ENCODE peak calls at places on chromosomes 6 and 20, in eight cellular contexts. Q, L, O, K, G, S, J and C are unnamed samples.

GRCh38 chr6:15798856-15799255 is 136.0 kb upstream of the DTNBP1 start:
- DNase-seq in Q (no peak), L (no peak), O (no peak), K (no peak), G (no peak), S (no peak), J (no peak), C (no peak)

GRCh38 chr6:57216235-57217101 is 5.6 kb downstream of the RAB23 start:
- DNase-seq in Q (peak; percentile 79), L (no peak), O (no peak), K (no peak), G (no peak), S (no peak), J (no peak), C (no peak)

GRCh38 chr6:119283214-119283613 is 66.3 kb downstream of the MAN1A1 start:
- DNase-seq in Q (no peak), L (no peak), O (no peak), K (no peak), G (no peak), S (no peak), J (no peak), C (no peak)

GRCh38 chr6:87103977-87104601 is 9.2 kb upstream of the CGA start:
- DNase-seq in Q (no peak), L (no peak), O (no peak), K (no peak), G (no peak), S (no peak), J (no peak), C (no peak)

GRCh38 chr20:45842169-45842812 is 8.7 kb downstream of the SNX21 start:
- DNase-seq in Q (peak; percentile 91), L (no peak), O (no peak), K (no peak), G (no peak), S (no peak), J (no peak), C (peak; percentile 42)

GRCh38 chr6:99019341-99019740 is 71.6 kb upstream of the FBXL4 start:
- DNase-seq in Q (no peak), L (no peak), O (no peak), K (no peak), G (no peak), S (no peak), J (no peak), C (no peak)

GRCh38 chr20:19073584-19074198 is 138.8 kb upstream of the SLC24A3 start:
- DNase-seq in Q (no peak), L (no peak), O (no peak), K (peak; percentile 40), G (no peak), S (no peak), J (no peak), C (no peak)

GRCh38 chr6:78916411-78916810 is 49.1 kb downstream of the IRAK1BP1 start:
- DNase-seq in Q (no peak), L (no peak), O (no peak), K (no peak), G (no peak), S (no peak), J (no peak), C (no peak)

GRCh38 chr20:41161886-41162285 is 24.5 kb downstream of the PLCG1 start:
- DNase-seq in Q (no peak), L (no peak), O (no peak), K (no peak), G (no peak), S (no peak), J (no peak), C (no peak)

GRCh38 chr20:24795444-24795843 is 153.6 kb upstream of the CST7 start:
- DNase-seq in Q (no peak), L (no peak), O (no peak), K (no peak), G (no peak), S (no peak), J (no peak), C (no peak)